ENCODE peak calls at places on chromosomes 1 and 21, in four cellular contexts. D is dorsolateral prefrontal cortex, Y is GM06990, V is adrenal gland. M is an unnamed sample.

GRCh38 chr1:11670747-11671146 is 6.7 kb downstream of the FBXO6 start:
- DNase-seq in D (no peak), Y (no peak), V (no peak), M (no peak)

GRCh38 chr1:113686891-113687624 is 72.2 kb downstream of the PHTF1 start:
- DNase-seq in D (no peak), Y (no peak), V (no peak), M (no peak)

GRCh38 chr1:221667504-221667903 is 74.4 kb downstream of the DUSP10 start:
- DNase-seq in D (no peak), Y (peak; percentile 18), V (no peak), M (no peak)

GRCh38 chr1:14928412-14928811 is 225.1 kb upstream of the TMEM51 start:
- DNase-seq in D (no peak), Y (no peak), V (no peak), M (no peak)

GRCh38 chr1:234495231-234495990 is 16.4 kb upstream of the TARBP1 start:
- DNase-seq in D (no peak), Y (peak; percentile 85), V (no peak), M (no peak)

GRCh38 chr1:214473392-214473791 is 78.0 kb downstream of the PTPN14 start:
- DNase-seq in D (no peak), Y (no peak), V (no peak), M (no peak)

GRCh38 chr1:36320291-36320758 is 3.1 kb downstream of the EVA1B start:
- DNase-seq in D (no peak), Y (no peak), V (no peak), M (no peak)

GRCh38 chr1:37449936-37450335 is 24.4 kb upstream of the ZC3H12A start:
- DNase-seq in D (no peak), Y (no peak), V (no peak), M (no peak)

GRCh38 chr1:83802450-83803152 is 196.3 kb downstream of the TTLL7 start:
- DNase-seq in D (no peak), Y (no peak), V (no peak), M (no peak)

GRCh38 chr21:42117229-42118048 is 46.3 kb downstream of the UMODL1 start:
- DNase-seq in D (peak; percentile 69), Y (no peak), V (peak; percentile 92), M (peak; percentile 69)

GRCh38 chr1:31483012-31483946 is 70.3 kb downstream of the SERINC2 start:
- DNase-seq in D (no peak), Y (no peak), V (peak; percentile 71), M (no peak)

GRCh38 chr1:155076371-155076770 is 2.3 kb upstream of the EFNA3 start:
- DNase-seq in D (no peak), Y (no peak), V (no peak), M (no peak)
- H3K27me3 ChIP-seq in D (peaks cover 18% of the 10 kb centered on the region), Y (peaks cover 3% of the 10 kb centered on the region), V (peaks cover 17% of the 10 kb centered on the region), M (peaks cover 15% of the 10 kb centered on the region)

GRCh38 chr1:166978795-166979194 is 3.5 kb upstream of the ILDR2 start:
- DNase-seq in D (no peak), Y (no peak), V (no peak), M (no peak)

GRCh38 chr1:166972827-166973226 is 2.5 kb downstream of the ILDR2 start:
- DNase-seq in D (no peak), Y (no peak), V (no peak), M (no peak)

GRCh38 chr1:166977951-166978350 is 2.6 kb upstream of the ILDR2 start:
- DNase-seq in D (no peak), Y (no peak), V (no peak), M (no peak)

GRCh38 chr1:166974647-166975345 is 544 bp downstream of the ILDR2 start:
- DNase-seq in D (no peak), Y (no peak), V (no peak), M (no peak)

DNA sequence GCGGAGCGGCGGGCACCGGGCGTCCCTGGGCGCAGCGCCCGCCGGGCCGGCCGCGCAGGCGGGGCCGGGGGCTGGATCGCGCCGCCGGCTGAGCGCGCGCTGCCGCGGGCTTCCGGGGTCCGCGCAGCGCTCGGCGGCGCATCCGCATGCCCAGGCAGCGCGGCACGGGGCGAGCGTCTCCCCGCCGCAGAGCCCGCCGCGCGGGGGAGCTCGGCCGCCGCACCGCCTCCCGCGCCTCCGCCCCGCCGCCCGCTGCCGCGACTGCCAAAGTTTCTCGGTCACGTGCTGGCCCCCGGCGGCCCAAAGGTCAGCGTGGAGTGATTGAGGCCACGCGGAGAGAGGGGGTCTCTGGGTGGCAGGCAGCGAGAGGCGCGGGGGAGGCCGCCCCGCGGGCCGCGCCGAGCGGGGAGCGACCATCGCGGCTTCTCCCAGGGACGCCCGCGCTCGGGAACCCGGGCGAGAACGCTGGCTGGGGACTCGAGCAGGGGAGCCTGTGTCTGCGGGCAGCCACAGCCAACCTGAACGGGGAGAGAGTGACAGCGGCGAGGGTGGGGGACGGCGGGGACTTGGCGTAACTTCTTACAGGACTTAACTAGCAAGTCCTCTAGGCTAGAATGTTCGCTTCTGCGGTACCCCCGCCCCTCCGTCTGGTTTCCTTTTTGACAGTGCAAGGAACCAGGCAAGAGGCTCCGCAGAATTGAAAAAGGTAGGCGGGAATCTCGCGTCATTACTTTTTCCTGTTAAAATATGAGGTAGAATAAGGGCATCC is at the start of gene ILDR2:
- DNase-seq in D (peak; percentile 68), Y (peak; percentile 55), V (peak; percentile 62), M (peak; percentile 50)
- H3K27me3 ChIP-seq in D (no peaks in the 10 kb centered on the region), Y (no peaks in the 10 kb centered on the region), V (peaks cover 20% of the 10 kb centered on the region), M (peaks cover 21% of the 10 kb centered on the region)

DNA sequence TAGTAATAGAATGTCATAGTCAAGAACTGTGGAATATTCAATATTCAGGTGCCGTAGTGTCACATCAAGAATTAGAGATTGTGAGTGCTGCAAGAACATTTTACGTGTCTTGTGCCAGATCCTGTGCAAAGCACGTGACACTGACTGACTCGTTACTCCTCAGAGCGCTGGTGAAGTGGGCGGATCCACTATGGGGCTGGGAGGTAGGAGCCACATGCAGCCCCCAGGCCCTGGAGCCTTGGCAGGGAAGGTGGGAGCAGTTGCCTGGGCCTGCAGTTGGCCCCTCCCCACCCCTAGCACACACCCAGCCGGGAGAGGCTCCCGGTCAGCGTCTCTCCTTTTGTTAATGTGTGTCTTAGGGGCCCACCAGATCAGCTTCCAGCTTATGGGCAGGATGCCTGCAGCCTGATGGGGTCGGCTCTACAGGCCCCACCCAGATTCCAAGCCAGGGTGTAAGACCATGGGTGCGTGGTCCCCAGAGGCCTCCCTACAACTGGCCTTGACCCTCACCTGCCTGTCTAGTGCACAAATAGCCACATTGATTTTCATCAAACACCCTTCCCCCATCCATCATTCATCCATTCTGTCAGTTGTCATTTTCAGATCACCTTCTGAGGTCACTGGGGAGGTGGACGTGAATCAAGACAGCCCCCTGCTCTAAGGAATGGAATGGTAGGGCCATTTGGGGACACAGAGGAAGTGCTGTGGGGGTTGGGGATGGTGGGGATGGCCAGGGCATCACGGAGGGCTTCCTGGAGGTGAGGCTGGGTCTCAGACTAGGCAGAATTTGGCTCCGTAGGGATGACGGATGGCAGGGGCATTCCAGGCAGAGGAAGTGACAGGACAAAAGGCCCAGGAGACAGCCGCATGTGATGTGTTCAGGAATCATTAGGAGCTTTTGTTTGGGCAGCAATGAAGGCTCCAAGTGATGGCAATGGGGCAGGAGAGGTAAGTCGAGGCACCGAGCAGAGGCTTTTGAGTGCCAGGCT is 118.7 kb downstream of the EPHB2 start:
- DNase-seq in D (no peak), Y (no peak), V (no peak), M (no peak)
- H3K27me3 ChIP-seq in D (no peaks in the 10 kb centered on the region), Y (no peaks in the 10 kb centered on the region), V (no peaks in the 10 kb centered on the region), M (no peaks in the 10 kb centered on the region)

DNA sequence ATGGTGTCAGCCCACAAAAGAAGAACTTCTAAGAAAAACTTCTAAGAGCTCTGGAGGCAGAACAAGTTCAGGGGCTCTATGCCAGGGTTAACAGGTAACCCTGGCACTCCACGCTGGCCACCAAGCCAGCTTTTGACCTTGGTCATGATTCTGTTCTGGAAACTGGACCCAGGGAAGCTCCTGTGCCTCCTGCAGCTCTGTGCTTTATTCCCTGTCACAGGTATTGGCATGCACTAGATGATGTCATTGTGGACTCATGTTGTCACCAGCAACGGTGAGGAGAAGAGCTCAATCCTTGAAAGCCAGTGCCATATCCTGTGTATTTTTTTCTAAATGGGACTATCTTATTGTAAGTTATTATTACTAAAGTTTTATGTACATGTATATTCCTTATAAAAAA is 56.7 kb upstream of the GCLM start:
- DNase-seq in D (no peak), Y (no peak), V (no peak), M (no peak)
- H3K27me3 ChIP-seq in D (no peaks in the 10 kb centered on the region), Y (no peaks in the 10 kb centered on the region), V (no peaks in the 10 kb centered on the region), M (no peaks in the 10 kb centered on the region)

DNA sequence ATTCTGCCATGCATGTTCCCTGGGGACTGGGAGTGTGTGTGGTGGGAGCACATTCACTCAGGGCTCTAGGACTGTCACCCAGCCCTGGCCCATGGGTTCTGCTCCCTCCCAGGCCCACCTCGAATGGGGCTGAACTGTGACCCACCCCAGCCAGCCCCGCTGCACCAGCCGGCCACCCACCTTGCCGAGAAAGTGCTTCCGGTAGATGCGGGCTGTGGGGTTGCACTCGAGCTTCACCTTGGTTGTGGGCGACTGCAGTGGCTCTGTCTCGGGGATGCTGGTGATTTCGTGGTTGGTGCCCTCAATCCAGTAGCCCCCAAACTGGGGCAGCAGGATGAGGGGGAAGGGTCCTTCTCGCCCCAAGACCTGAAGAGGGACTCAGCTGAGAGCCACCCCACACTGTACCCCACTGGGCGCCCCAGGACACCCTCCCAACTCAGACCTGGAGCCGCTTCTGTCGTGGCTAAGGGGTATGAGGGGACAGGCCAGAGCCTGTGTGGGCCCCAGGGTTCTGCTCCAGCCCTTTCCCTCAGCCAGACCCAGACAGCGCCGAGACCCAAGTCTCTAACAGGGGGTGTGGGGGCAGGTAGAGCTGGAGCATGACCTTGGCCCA is 51.9 kb downstream of the RAP1GAP start:
- DNase-seq in D (no peak), Y (no peak), V (no peak), M (no peak)
- H3K27me3 ChIP-seq in D (no peaks in the 10 kb centered on the region), Y (no peaks in the 10 kb centered on the region), V (no peaks in the 10 kb centered on the region), M (peaks cover 10% of the 10 kb centered on the region)

GRCh38 chr1:203512830-203513578 is 19.1 kb downstream of the OPTC start:
- DNase-seq in D (no peak), Y (no peak), V (peak; percentile 89), M (peak; percentile 6)
- H3K27me3 ChIP-seq in D (no peaks in the 10 kb centered on the region), Y (no peaks in the 10 kb centered on the region), V (no peaks in the 10 kb centered on the region), M (no peaks in the 10 kb centered on the region)

GRCh38 chr1:165129568-165130164 is 226.8 kb downstream of the LMX1A start:
- DNase-seq in D (no peak), Y (peak; percentile 8), V (peak; percentile 80), M (no peak)

GRCh38 chr1:165138960-165139359 is 217.6 kb downstream of the LMX1A start:
- DNase-seq in D (no peak), Y (no peak), V (no peak), M (no peak)

GRCh38 chr1:165137551-165138316 is 218.8 kb downstream of the LMX1A start:
- DNase-seq in D (no peak), Y (no peak), V (no peak), M (no peak)

DNA sequence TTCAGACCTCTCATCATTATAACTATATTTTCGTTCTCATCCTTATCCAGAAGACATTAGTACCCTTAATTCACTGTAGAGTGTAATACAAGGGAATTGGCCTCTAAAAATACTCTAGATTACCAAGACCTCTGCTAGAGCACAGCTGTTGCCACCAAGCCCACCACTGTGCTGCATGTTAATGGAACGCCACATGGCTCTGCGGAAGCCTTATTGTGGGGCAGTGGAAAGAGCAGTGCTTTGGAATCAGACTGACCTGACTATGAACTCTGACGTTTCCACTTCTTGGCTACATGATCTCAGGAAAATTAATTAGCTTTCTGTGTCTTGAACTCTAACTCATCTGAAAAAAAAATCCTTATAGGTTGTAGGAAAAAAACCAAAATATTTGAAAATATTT is 222.1 kb downstream of the LMX1A start:
- DNase-seq in D (no peak), Y (no peak), V (no peak), M (no peak)
- H3K27me3 ChIP-seq in D (peaks cover 49% of the 10 kb centered on the region), Y (no peaks in the 10 kb centered on the region), V (peaks cover 6% of the 10 kb centered on the region), M (no peaks in the 10 kb centered on the region)